ENCODE peak calls at places on chromosomes 1 and 21, in six cellular contexts. P is endothelial cell of umbilical vein, Q is HCT116, O is H1, X is GM23338, U is HepG2. G is an unnamed sample.

GRCh38 chr1:6967431-6968079 is 182.3 kb downstream of the CAMTA1 start:
- DNase-seq in U (no peak), O (no peak), P (no peak), Q (no peak), X (no peak), G (no peak)

GRCh38 chr1:78577257-78578100 is 42.8 kb upstream of the IFI44L start:
- DNase-seq in Q (no peak), U (no peak), P (no peak), X (no peak), O (no peak), G (peak; percentile 73)

GRCh38 chr1:3070654-3071506 is 1.9 kb downstream of the PRDM16 start:
- DNase-seq in O (no peak), U (no peak), X (peak; percentile 62), P (no peak), Q (no peak), G (no peak)

GRCh38 chr21:29302340-29302991 is 3.7 kb downstream of the BACH1 start:
- DNase-seq in X (no peak), O (no peak), U (no peak), Q (no peak), P (no peak), G (no peak)

GRCh38 chr1:198776602-198777029 is 137.8 kb downstream of the PTPRC start:
- DNase-seq in X (no peak), U (no peak), O (no peak), Q (no peak), P (peak; percentile 98), G (no peak)

GRCh38 chr1:18175530-18176377 is 68.2 kb downstream of the IGSF21 start:
- DNase-seq in P (no peak), X (peak; percentile 59), Q (no peak), O (no peak), U (no peak), G (no peak)

GRCh38 chr1:61174060-61174788 is 91.9 kb downstream of the NFIA start:
- DNase-seq in P (no peak), X (no peak), U (no peak), Q (no peak), O (no peak), G (no peak)

GRCh38 chr21:30216041-30216723 is at the start of gene CLDN8:
- DNase-seq in Q (no peak), P (no peak), O (no peak), U (no peak), X (no peak), G (no peak)

GRCh38 chr21:16588433-16588860 is 858.7 kb downstream of the USP25 start:
- DNase-seq in U (no peak), P (no peak), Q (no peak), O (no peak), X (peak; percentile 71), G (no peak)
- TF ChIP-seq POLR2AphosphoS5 in U (no peak), P (no peak), Q (no peak), O (no peak), X (no peak), G (no peak)

GRCh38 chr1:2050793-2051682 is 827 bp downstream of the PRKCZ start:
- DNase-seq in X (peak; percentile 42), P (no peak), U (no peak), O (no peak), Q (no peak), G (no peak)
- TF ChIP-seq EZH2 in X (no peak), P (peak; percentile 93), U (no peak), O (no peak), Q (no peak), G (no peak)

GRCh38 chr1:15067148-15067547 is 86.4 kb upstream of the TMEM51 start:
- DNase-seq in Q (no peak), P (no peak), O (no peak), U (no peak), X (no peak), G (no peak)

GRCh38 chr1:15066191-15066590 is 87.4 kb upstream of the TMEM51 start:
- DNase-seq in Q (no peak), P (no peak), X (no peak), O (no peak), U (no peak), G (no peak)

GRCh38 chr1:15065291-15065690 is 88.3 kb upstream of the TMEM51 start:
- DNase-seq in O (no peak), X (no peak), U (no peak), Q (no peak), P (no peak), G (no peak)

GRCh38 chr1:15064217-15064929 is 89.2 kb upstream of the TMEM51 start:
- DNase-seq in U (no peak), Q (no peak), X (no peak), P (no peak), O (no peak), G (no peak)

GRCh38 chr1:15065736-15066135 is 87.8 kb upstream of the TMEM51 start:
- DNase-seq in U (no peak), O (no peak), Q (no peak), P (no peak), X (no peak), G (no peak)
- TF ChIP-seq POLR2AphosphoS5 in U (no peak), O (no peak), Q (no peak), P (no peak), X (no peak), G (no peak)

GRCh38 chr1:29121516-29121937 is 2.2 kb downstream of the TMEM200B start:
- DNase-seq in X (peak; percentile 66), P (no peak), Q (no peak), U (no peak), O (no peak), G (no peak)

GRCh38 chr1:29117381-29117780 is 6.3 kb downstream of the TMEM200B start:
- DNase-seq in U (peak; percentile 35), Q (no peak), O (no peak), P (no peak), X (peak; percentile 52), G (no peak)

GRCh38 chr1:29120367-29120766 is 3.3 kb downstream of the TMEM200B start:
- DNase-seq in U (no peak), Q (no peak), O (no peak), X (no peak), P (no peak), G (no peak)

GRCh38 chr1:29120955-29121485 is 2.7 kb downstream of the TMEM200B start:
- DNase-seq in O (no peak), Q (peak; percentile 60), U (no peak), P (peak; percentile 42), X (peak; percentile 92), G (no peak)

DNA sequence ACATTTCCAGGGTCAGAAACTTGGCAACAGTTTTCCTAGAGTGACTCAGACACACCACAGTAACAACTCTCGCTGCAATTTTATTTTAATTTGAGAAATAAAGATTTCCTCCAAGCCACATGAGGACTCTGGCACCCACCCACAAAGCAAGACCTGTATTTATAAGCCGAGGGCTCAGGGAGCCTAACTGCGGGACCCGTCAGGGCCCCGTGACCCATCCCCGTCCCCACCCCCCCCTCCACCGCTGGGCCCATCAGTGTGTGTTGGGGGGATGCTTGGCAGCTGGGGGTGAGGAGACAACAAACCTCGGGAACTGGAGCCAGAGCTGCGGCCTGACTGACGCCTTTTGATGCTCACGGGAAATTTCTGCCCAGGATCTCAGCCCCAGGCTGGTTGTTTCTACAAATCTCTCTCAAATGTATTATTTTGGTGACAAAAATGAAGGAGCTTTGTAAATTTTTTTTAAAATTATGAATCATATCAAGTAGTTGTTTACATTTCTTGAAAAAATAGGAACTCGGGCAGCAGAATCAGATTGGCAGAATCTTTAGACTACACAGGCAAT is 4.3 kb downstream of the TMEM200B start:
- DNase-seq in O (no peak), X (no peak), Q (no peak), P (no peak), U (no peak), G (no peak)
- TF ChIP-seq EZH2 in O (no peak), X (no peak), Q (no peak), P (no peak), U (no peak), G (no peak)

GRCh38 chr21:22154579-22155274 is 1156.5 kb downstream of the NCAM2 start:
- DNase-seq in Q (no peak), P (no peak), O (no peak), X (no peak), U (no peak), G (no peak)
- TF ChIP-seq POLR2AphosphoS5 in Q (no peak), P (no peak), O (no peak), X (no peak), U (no peak), G (no peak)

GRCh38 chr1:109113787-109114568 is at the start of gene ELAPOR1:
- DNase-seq in U (no peak), P (no peak), Q (no peak), O (no peak), X (peak; percentile 75), G (no peak)
- TF ChIP-seq EZH2 in U (no peak), P (peak; percentile 94), Q (no peak), O (peak; percentile 77), X (peak; percentile 23), G (no peak)

G was measured in SK-N-MC.